ENCODE peak calls at places on chromosome 19, in nine cellular contexts. One of them, this sample, is unnamed.

GRCh38 chr19:38543286-38543806 is 74.4 kb downstream of the MAP4K1 start:
- ATAC-seq in CD4-positive, alpha-beta T cell: no peak
- ATAC-seq in activated naive CD4-positive, alpha-beta T cell treated with anti-CD3 and anti-CD28 coated beads, Interleukin-2, amount 50 U/mL, for 72 hours: no peak
- ATAC-seq in activated CD8-positive, alpha-beta T cell treated with anti-CD3 and anti-CD28 coated beads for 36 hours: no peak
- ATAC-seq in stimulated activated naive CD8-positive, alpha-beta T cell treated with anti-CD3 and anti-CD28 coated beads, Interleukin-15, amount 100 ng/mL, for 72 hours: no peak
- ATAC-seq in K562: peak
- ATAC-seq in left cardiac atrium: no peak
- ATAC-seq in stimulated activated effector memory CD8-positive, alpha-beta T cell treated with anti-CD3 and anti-CD28 coated beads, Interleukin-12 subunit alpha, Interleukin-12 subunit beta, amount 100 ng/mL, for 72 hours: no peak
- ATAC-seq in psoas muscle: peak
- ATAC-seq in this sample: no peak

GRCh38 chr19:38989066-38989605 is 13.6 kb upstream of the FBXO17 start:
- ATAC-seq in psoas muscle: no peak
- ATAC-seq in stimulated activated effector memory CD8-positive, alpha-beta T cell treated with anti-CD3 and anti-CD28 coated beads, Interleukin-12 subunit alpha, Interleukin-12 subunit beta, amount 100 ng/mL, for 72 hours: no peak
- ATAC-seq in stimulated activated naive CD8-positive, alpha-beta T cell treated with anti-CD3 and anti-CD28 coated beads, Interleukin-15, amount 100 ng/mL, for 72 hours: no peak
- ATAC-seq in K562: peak
- ATAC-seq in activated naive CD4-positive, alpha-beta T cell treated with anti-CD3 and anti-CD28 coated beads, Interleukin-2, amount 50 U/mL, for 72 hours: no peak
- ATAC-seq in CD4-positive, alpha-beta T cell: no peak
- ATAC-seq in left cardiac atrium: no peak
- ATAC-seq in activated CD8-positive, alpha-beta T cell treated with anti-CD3 and anti-CD28 coated beads for 36 hours: no peak
- ATAC-seq in this sample: peak

GRCh38 chr19:12000152-12000981 is 35.1 kb downstream of the ZNF433 start:
- ATAC-seq in psoas muscle: no peak
- ATAC-seq in activated naive CD4-positive, alpha-beta T cell treated with anti-CD3 and anti-CD28 coated beads, Interleukin-2, amount 50 U/mL, for 72 hours: peak
- ATAC-seq in CD4-positive, alpha-beta T cell: no peak
- ATAC-seq in stimulated activated naive CD8-positive, alpha-beta T cell treated with anti-CD3 and anti-CD28 coated beads, Interleukin-15, amount 100 ng/mL, for 72 hours: peak
- ATAC-seq in left cardiac atrium: no peak
- ATAC-seq in stimulated activated effector memory CD8-positive, alpha-beta T cell treated with anti-CD3 and anti-CD28 coated beads, Interleukin-12 subunit alpha, Interleukin-12 subunit beta, amount 100 ng/mL, for 72 hours: peak
- ATAC-seq in K562: no peak
- ATAC-seq in activated CD8-positive, alpha-beta T cell treated with anti-CD3 and anti-CD28 coated beads for 36 hours: peak
- ATAC-seq in this sample: peak

GRCh38 chr19:49877879-49878743 is 609 bp downstream of the TBC1D17 start:
- ATAC-seq in stimulated activated naive CD8-positive, alpha-beta T cell treated with anti-CD3 and anti-CD28 coated beads, Interleukin-15, amount 100 ng/mL, for 72 hours: peak
- ATAC-seq in psoas muscle: peak
- ATAC-seq in left cardiac atrium: peak
- ATAC-seq in K562: peak
- ATAC-seq in stimulated activated effector memory CD8-positive, alpha-beta T cell treated with anti-CD3 and anti-CD28 coated beads, Interleukin-12 subunit alpha, Interleukin-12 subunit beta, amount 100 ng/mL, for 72 hours: peak
- ATAC-seq in CD4-positive, alpha-beta T cell: peak
- ATAC-seq in activated naive CD4-positive, alpha-beta T cell treated with anti-CD3 and anti-CD28 coated beads, Interleukin-2, amount 50 U/mL, for 72 hours: peak
- ATAC-seq in activated CD8-positive, alpha-beta T cell treated with anti-CD3 and anti-CD28 coated beads for 36 hours: peak
- ATAC-seq in this sample: peak

GRCh38 chr19:14349426-14349825 is 31.8 kb upstream of the ADGRE5 start:
- ATAC-seq in K562: no peak
- ATAC-seq in activated CD8-positive, alpha-beta T cell treated with anti-CD3 and anti-CD28 coated beads for 36 hours: peak
- ATAC-seq in stimulated activated effector memory CD8-positive, alpha-beta T cell treated with anti-CD3 and anti-CD28 coated beads, Interleukin-12 subunit alpha, Interleukin-12 subunit beta, amount 100 ng/mL, for 72 hours: no peak
- ATAC-seq in psoas muscle: no peak
- ATAC-seq in stimulated activated naive CD8-positive, alpha-beta T cell treated with anti-CD3 and anti-CD28 coated beads, Interleukin-15, amount 100 ng/mL, for 72 hours: no peak
- ATAC-seq in activated naive CD4-positive, alpha-beta T cell treated with anti-CD3 and anti-CD28 coated beads, Interleukin-2, amount 50 U/mL, for 72 hours: peak
- ATAC-seq in CD4-positive, alpha-beta T cell: peak
- ATAC-seq in left cardiac atrium: no peak
- ATAC-seq in this sample: no peak

GRCh38 chr19:53131732-53132131 is 978 bp downstream of the ZNF415 start:
- ATAC-seq in psoas muscle: peak
- ATAC-seq in activated CD8-positive, alpha-beta T cell treated with anti-CD3 and anti-CD28 coated beads for 36 hours: no peak
- ATAC-seq in CD4-positive, alpha-beta T cell: no peak
- ATAC-seq in activated naive CD4-positive, alpha-beta T cell treated with anti-CD3 and anti-CD28 coated beads, Interleukin-2, amount 50 U/mL, for 72 hours: no peak
- ATAC-seq in stimulated activated naive CD8-positive, alpha-beta T cell treated with anti-CD3 and anti-CD28 coated beads, Interleukin-15, amount 100 ng/mL, for 72 hours: no peak
- ATAC-seq in left cardiac atrium: no peak
- ATAC-seq in stimulated activated effector memory CD8-positive, alpha-beta T cell treated with anti-CD3 and anti-CD28 coated beads, Interleukin-12 subunit alpha, Interleukin-12 subunit beta, amount 100 ng/mL, for 72 hours: no peak
- ATAC-seq in K562: no peak
- ATAC-seq in this sample: no peak

GRCh38 chr19:48330012-48330681 is 4.8 kb downstream of the EMP3 start:
- ATAC-seq in K562: no peak
- ATAC-seq in psoas muscle: peak
- ATAC-seq in stimulated activated effector memory CD8-positive, alpha-beta T cell treated with anti-CD3 and anti-CD28 coated beads, Interleukin-12 subunit alpha, Interleukin-12 subunit beta, amount 100 ng/mL, for 72 hours: peak
- ATAC-seq in CD4-positive, alpha-beta T cell: peak
- ATAC-seq in activated CD8-positive, alpha-beta T cell treated with anti-CD3 and anti-CD28 coated beads for 36 hours: peak
- ATAC-seq in stimulated activated naive CD8-positive, alpha-beta T cell treated with anti-CD3 and anti-CD28 coated beads, Interleukin-15, amount 100 ng/mL, for 72 hours: peak
- ATAC-seq in activated naive CD4-positive, alpha-beta T cell treated with anti-CD3 and anti-CD28 coated beads, Interleukin-2, amount 50 U/mL, for 72 hours: peak
- ATAC-seq in left cardiac atrium: peak
- ATAC-seq in this sample: peak

GRCh38 chr19:3123956-3124355 is 11.9 kb upstream of the GNA15 start:
- ATAC-seq in stimulated activated naive CD8-positive, alpha-beta T cell treated with anti-CD3 and anti-CD28 coated beads, Interleukin-15, amount 100 ng/mL, for 72 hours: no peak
- ATAC-seq in CD4-positive, alpha-beta T cell: no peak
- ATAC-seq in psoas muscle: no peak
- ATAC-seq in K562: peak
- ATAC-seq in left cardiac atrium: no peak
- ATAC-seq in stimulated activated effector memory CD8-positive, alpha-beta T cell treated with anti-CD3 and anti-CD28 coated beads, Interleukin-12 subunit alpha, Interleukin-12 subunit beta, amount 100 ng/mL, for 72 hours: no peak
- ATAC-seq in activated CD8-positive, alpha-beta T cell treated with anti-CD3 and anti-CD28 coated beads for 36 hours: no peak
- ATAC-seq in activated naive CD4-positive, alpha-beta T cell treated with anti-CD3 and anti-CD28 coated beads, Interleukin-2, amount 50 U/mL, for 72 hours: no peak
- ATAC-seq in this sample: no peak

GRCh38 chr19:50427997-50428425 is 4.7 kb upstream of the MYBPC2 start:
- ATAC-seq in stimulated activated effector memory CD8-positive, alpha-beta T cell treated with anti-CD3 and anti-CD28 coated beads, Interleukin-12 subunit alpha, Interleukin-12 subunit beta, amount 100 ng/mL, for 72 hours: no peak
- ATAC-seq in CD4-positive, alpha-beta T cell: peak
- ATAC-seq in stimulated activated naive CD8-positive, alpha-beta T cell treated with anti-CD3 and anti-CD28 coated beads, Interleukin-15, amount 100 ng/mL, for 72 hours: no peak
- ATAC-seq in activated naive CD4-positive, alpha-beta T cell treated with anti-CD3 and anti-CD28 coated beads, Interleukin-2, amount 50 U/mL, for 72 hours: peak
- ATAC-seq in left cardiac atrium: peak
- ATAC-seq in psoas muscle: peak
- ATAC-seq in K562: no peak
- ATAC-seq in activated CD8-positive, alpha-beta T cell treated with anti-CD3 and anti-CD28 coated beads for 36 hours: no peak
- ATAC-seq in this sample: no peak

GRCh38 chr19:435056-435706 is 25.7 kb downstream of the SHC2 start:
- ATAC-seq in stimulated activated effector memory CD8-positive, alpha-beta T cell treated with anti-CD3 and anti-CD28 coated beads, Interleukin-12 subunit alpha, Interleukin-12 subunit beta, amount 100 ng/mL, for 72 hours: no peak
- ATAC-seq in activated CD8-positive, alpha-beta T cell treated with anti-CD3 and anti-CD28 coated beads for 36 hours: no peak
- ATAC-seq in left cardiac atrium: no peak
- ATAC-seq in K562: no peak
- ATAC-seq in psoas muscle: peak
- ATAC-seq in stimulated activated naive CD8-positive, alpha-beta T cell treated with anti-CD3 and anti-CD28 coated beads, Interleukin-15, amount 100 ng/mL, for 72 hours: no peak
- ATAC-seq in activated naive CD4-positive, alpha-beta T cell treated with anti-CD3 and anti-CD28 coated beads, Interleukin-2, amount 50 U/mL, for 72 hours: no peak
- ATAC-seq in CD4-positive, alpha-beta T cell: no peak
- ATAC-seq in this sample: no peak

This sample was measured in SK-N-SH treated with all-trans-retinoic acid at 6 μM for 48 hours.